ENCODE peak calls at places on chromosomes 16 and 17, in five cellular contexts. D, A, V, X and W are unnamed samples.

GRCh38 chr17:8189041-8189710 is 804 bp downstream of the BORCS6 start:
- DNase-seq in D (no peak), V (no peak), X (no peak), A (peak; percentile 24), W (no peak)

GRCh38 chr17:36608794-36609497 is 7.6 kb downstream of the MRM1 start:
- DNase-seq in D (peak; percentile 32), A (peak; percentile 40), X (peak; percentile 82), V (peak; percentile 67), W (no peak)

GRCh38 chr17:75250009-75250471 is 11.4 kb downstream of the GGA3 start:
- DNase-seq in A (no peak), D (peak; percentile 52), V (no peak), X (peak; percentile 69), W (peak; percentile 78)

GRCh38 chr17:46770818-46771600 is 47.5 kb downstream of the WNT3 start:
- DNase-seq in V (no peak), D (peak; percentile 45), X (peak; percentile 46), A (peak; percentile 42), W (no peak)

GRCh38 chr16:84841787-84842300 is 22.1 kb downstream of the CRISPLD2 start:
- DNase-seq in D (no peak), A (peak; percentile 59), V (no peak), X (no peak), W (no peak)

GRCh38 chr16:30116291-30117207 is 3.2 kb upstream of the GDPD3 start:
- DNase-seq in D (no peak), V (no peak), X (no peak), A (no peak), W (no peak)

GRCh38 chr17:15999974-16000827 is 577 bp downstream of the TTC19 start:
- DNase-seq in A (no peak), D (peak; percentile 45), X (peak; percentile 44), V (peak; percentile 37), W (no peak)

GRCh38 chr16:69707920-69708683 is 18.3 kb downstream of the NQO1 start:
- DNase-seq in A (no peak), V (no peak), D (no peak), X (no peak), W (no peak)

GRCh38 chr16:24906199-24906808 is 60.5 kb downstream of the SLC5A11 start:
- DNase-seq in A (no peak), V (no peak), D (peak; percentile 48), X (peak; percentile 51), W (no peak)

GRCh38 chr16:31873556-31874353 is at the start of gene ZNF267:
- DNase-seq in D (peak; percentile 97), X (peak; percentile 94), A (peak; percentile 83), V (peak; percentile 98), W (peak; percentile 79)

GRCh38 chr17:28372203-28372944 is 880 bp downstream of the SARM1 start:
- DNase-seq in A (no peak), X (peak; percentile 36), D (peak; percentile 53), V (no peak), W (no peak)

GRCh38 chr16:87806608-87807546 is 41.1 kb upstream of the KLHDC4 start:
- DNase-seq in A (no peak), X (peak; percentile 84), D (peak; percentile 85), V (peak; percentile 64), W (peak; percentile 53)

GRCh38 chr17:28646039-28646754 is 1.2 kb upstream of the BLTP2 start:
- DNase-seq in V (peak; percentile 74), X (no peak), A (no peak), D (no peak), W (no peak)

GRCh38 chr17:80725532-80725931 is 180.9 kb downstream of the RPTOR start:
- DNase-seq in V (no peak), X (no peak), A (no peak), D (peak; percentile 14), W (no peak)

GRCh38 chr17:53032861-53033271 is 789.9 kb upstream of the KIF2B start:
- DNase-seq in V (peak; percentile 28), A (peak; percentile 30), D (peak; percentile 86), X (peak; percentile 73), W (no peak)

GRCh38 chr16:75252946-75253911 is 1.8 kb upstream of the BCAR1 start:
- DNase-seq in X (peak; percentile 89), A (no peak), V (peak; percentile 75), D (peak; percentile 79), W (no peak)

GRCh38 chr16:87391324-87391949 is 699 bp upstream of the MAP1LC3B start:
- DNase-seq in A (peak; percentile 35), D (peak; percentile 24), V (peak; percentile 57), X (peak; percentile 49), W (no peak)